ENCODE peak calls at places on chromosomes 3 and 15, in five cellular contexts. U is psoas muscle; K is NCI-H345; P is SW480; F is CD8-positive, alpha-beta memory T cell. I is an unnamed sample.

GRCh38 chr3:122825460-122825859 is 30.6 kb downstream of the SLC49A4 start:
- DNase-seq in K (no peak), P (no peak), U (no peak), F (no peak), I (no peak)

GRCh38 chr15:39239562-39239961 is 341.3 kb upstream of the THBS1 start:
- DNase-seq in U (no peak), F (no peak), K (no peak), P (peak; percentile 75), I (no peak)

GRCh38 chr3:59256233-59256632 is 206.4 kb upstream of the CFAP20DC start:
- DNase-seq in P (no peak), U (no peak), K (no peak), F (no peak), I (no peak)

GRCh38 chr3:187263270-187263669 is 28.3 kb downstream of the MASP1 start:
- DNase-seq in F (no peak), P (no peak), U (no peak), K (no peak), I (no peak)

GRCh38 chr3:43499256-43499655 is 122.6 kb downstream of the ANO10 start:
- DNase-seq in K (no peak), P (no peak), U (no peak), F (no peak), I (no peak)

GRCh38 chr3:60754617-60755016 is 496.6 kb downstream of the FHIT start:
- DNase-seq in U (no peak), K (no peak), P (no peak), F (no peak), I (no peak)

GRCh38 chr15:64699767-64700388 is 75.5 kb downstream of the RBPMS2 start:
- DNase-seq in K (no peak), P (no peak), U (peak; percentile 66), F (no peak), I (peak; percentile 75)

GRCh38 chr3:110318108-110318507 is 753.5 kb upstream of the NECTIN3 start:
- DNase-seq in U (no peak), F (no peak), K (no peak), P (no peak), I (no peak)

GRCh38 chr15:34628577-34629152 is 45.2 kb upstream of the GOLGA8B start:
- DNase-seq in U (no peak), P (peak; percentile 6), F (no peak), K (no peak), I (no peak)

GRCh38 chr3:8443829-8444791 is 57.5 kb upstream of the LMCD1 start:
- DNase-seq in P (peak; percentile 92), U (peak; percentile 77), K (peak; percentile 48), F (no peak), I (peak; percentile 92)

GRCh38 chr15:63466378-63467192 is 37.8 kb upstream of the USP3 start:
- DNase-seq in U (no peak), F (peak; percentile 78), P (peak; percentile 50), K (peak; percentile 29), I (no peak)

GRCh38 chr3:168141405-168141993 is 45.8 kb upstream of the GOLIM4 start:
- DNase-seq in U (no peak), P (no peak), K (no peak), F (no peak), I (no peak)

GRCh38 chr3:16490062-16490641 is 23.3 kb downstream of the RFTN1 start:
- DNase-seq in P (no peak), U (no peak), K (no peak), F (no peak), I (no peak)

GRCh38 chr15:66803182-66803729 is 101.2 kb downstream of the SMAD6 start:
- DNase-seq in P (peak; percentile 93), K (no peak), U (peak; percentile 92), F (no peak), I (peak; percentile 93)

GRCh38 chr3:151086484-151087456 is 1.3 kb downstream of the MED12L start:
- DNase-seq in P (peak; percentile 94), F (peak; percentile 53), U (peak; percentile 71), K (peak; percentile 71), I (peak; percentile 74)

GRCh38 chr3:31980530-31981205 is 394 bp downstream of the OSBPL10 start:
- DNase-seq in P (peak; percentile 86), K (peak; percentile 65), U (peak; percentile 47), F (peak; percentile 13), I (peak; percentile 87)

GRCh38 chr3:149596136-149596770 is 61.6 kb downstream of the WWTR1 start:
- DNase-seq in F (no peak), U (no peak), P (no peak), K (no peak), I (no peak)

GRCh38 chr15:66573348-66573718 is 7.5 kb upstream of the LCTL start:
- DNase-seq in K (no peak), U (no peak), P (no peak), F (no peak), I (no peak)

GRCh38 chr15:45157974-45158373 is 28.2 kb downstream of the DUOX1 start:
- DNase-seq in F (no peak), K (no peak), U (no peak), P (peak; percentile 61), I (no peak)

GRCh38 chr3:16508242-16508575 is 5.3 kb downstream of the RFTN1 start:
- DNase-seq in K (no peak), F (no peak), P (no peak), U (no peak), I (no peak)

GRCh38 chr3:158456114-158456513 is 114.9 kb upstream of the MLF1 start:
- DNase-seq in P (no peak), U (no peak), F (no peak), K (no peak), I (no peak)

GRCh38 chr15:50925281-50925680 is 16.8 kb downstream of the AP4E1 start:
- DNase-seq in U (no peak), K (no peak), P (no peak), F (no peak), I (no peak)